ENCODE peak calls at places on chromosomes 4 and X, in five cellular contexts. One of them, this sample, is unnamed.

GRCh38 chr4:1871471-1872021 is 353 bp downstream of the NSD2 start:
- DNase-seq in T-cell: no peak
- DNase-seq in EL: peak
- DNase-seq in foreskin fibroblast: no peak
- DNase-seq in upper lobe of right lung: peak
- DNase-seq in this sample: peak

GRCh38 chr4:187485676-187486075 is 509.9 kb upstream of the ZFP42 start:
- DNase-seq in T-cell: no peak
- DNase-seq in EL: no peak
- DNase-seq in foreskin fibroblast: no peak
- DNase-seq in upper lobe of right lung: no peak
- DNase-seq in this sample: no peak

GRCh38 chrX:43121637-43122036 is 343.7 kb upstream of the PPP1R2C start:
- DNase-seq in T-cell: no peak
- DNase-seq in EL: no peak
- DNase-seq in foreskin fibroblast: no peak
- DNase-seq in upper lobe of right lung: no peak
- DNase-seq in this sample: no peak

GRCh38 chrX:9847071-9847470 is 60.8 kb downstream of the SHROOM2 start:
- DNase-seq in T-cell: no peak
- DNase-seq in EL: peak
- DNase-seq in foreskin fibroblast: no peak
- DNase-seq in upper lobe of right lung: no peak
- DNase-seq in this sample: no peak

GRCh38 chrX:39815621-39816020 is 282.1 kb downstream of the BCOR start:
- DNase-seq in T-cell: no peak
- DNase-seq in EL: peak
- DNase-seq in foreskin fibroblast: no peak
- DNase-seq in upper lobe of right lung: no peak
- DNase-seq in this sample: no peak

GRCh38 chr4:128068927-128069326 is 7.8 kb downstream of the LARP1B start:
- DNase-seq in T-cell: no peak
- DNase-seq in EL: peak
- DNase-seq in foreskin fibroblast: peak
- DNase-seq in upper lobe of right lung: no peak
- DNase-seq in this sample: no peak

GRCh38 chrX:39652336-39652735 is 445.4 kb downstream of the BCOR start:
- DNase-seq in T-cell: no peak
- DNase-seq in EL: peak
- DNase-seq in foreskin fibroblast: no peak
- DNase-seq in upper lobe of right lung: no peak
- DNase-seq in this sample: no peak

GRCh38 chr4:52843958-52844357 is 18.2 kb upstream of the RASL11B start:
- DNase-seq in T-cell: no peak
- DNase-seq in EL: no peak
- DNase-seq in foreskin fibroblast: no peak
- DNase-seq in upper lobe of right lung: no peak
- DNase-seq in this sample: no peak

GRCh38 chr4:39528056-39528465 is 822 bp upstream of the UGDH start:
- DNase-seq in T-cell: no peak
- DNase-seq in EL: peak
- DNase-seq in foreskin fibroblast: peak
- DNase-seq in upper lobe of right lung: no peak
- DNase-seq in this sample: no peak

GRCh38 chr4:2135083-2135482 is 76.0 kb downstream of the NAT8L start:
- DNase-seq in T-cell: peak
- DNase-seq in EL: peak
- DNase-seq in foreskin fibroblast: peak
- DNase-seq in upper lobe of right lung: no peak
- DNase-seq in this sample: no peak

GRCh38 chrX:96387801-96388200 is 296.8 kb upstream of the DIAPH2 start:
- DNase-seq in T-cell: no peak
- DNase-seq in EL: no peak
- DNase-seq in foreskin fibroblast: no peak
- DNase-seq in upper lobe of right lung: no peak
- DNase-seq in this sample: no peak

GRCh38 chrX:10744011-10744410 is 123.6 kb upstream of the MID1 start:
- DNase-seq in T-cell: no peak
- DNase-seq in EL: no peak
- DNase-seq in foreskin fibroblast: no peak
- DNase-seq in upper lobe of right lung: no peak
- DNase-seq in this sample: no peak

GRCh38 chr4:175054980-175055379 is 136.8 kb downstream of the ADAM29 start:
- DNase-seq in T-cell: no peak
- DNase-seq in EL: no peak
- DNase-seq in foreskin fibroblast: no peak
- DNase-seq in upper lobe of right lung: no peak
- DNase-seq in this sample: no peak

GRCh38 chrX:139091086-139091485 is 379.6 kb upstream of the FGF13 start:
- DNase-seq in T-cell: no peak
- DNase-seq in EL: no peak
- DNase-seq in foreskin fibroblast: no peak
- DNase-seq in upper lobe of right lung: no peak
- DNase-seq in this sample: no peak

GRCh38 chrX:46125139-46125538 is 420.1 kb downstream of the ZNF674 start:
- DNase-seq in T-cell: no peak
- DNase-seq in EL: peak
- DNase-seq in foreskin fibroblast: peak
- DNase-seq in upper lobe of right lung: no peak
- DNase-seq in this sample: no peak

GRCh38 chr4:139419388-139419914 is 34.5 kb upstream of the RAB33B start:
- DNase-seq in T-cell: peak
- DNase-seq in EL: peak
- DNase-seq in foreskin fibroblast: peak
- DNase-seq in upper lobe of right lung: no peak
- DNase-seq in this sample: no peak

GRCh38 chr4:48445704-48446103 is 37.4 kb upstream of the SLC10A4 start:
- DNase-seq in T-cell: no peak
- DNase-seq in EL: peak
- DNase-seq in foreskin fibroblast: no peak
- DNase-seq in upper lobe of right lung: no peak
- DNase-seq in this sample: no peak

GRCh38 chr4:20433101-20433705 is 181.5 kb downstream of the SLIT2 start:
- DNase-seq in T-cell: no peak
- DNase-seq in EL: no peak
- DNase-seq in foreskin fibroblast: no peak
- DNase-seq in upper lobe of right lung: no peak
- DNase-seq in this sample: no peak

GRCh38 chr4:148072789-148073188 is 340.9 kb downstream of the ARHGAP10 start:
- DNase-seq in T-cell: no peak
- DNase-seq in EL: no peak
- DNase-seq in foreskin fibroblast: no peak
- DNase-seq in upper lobe of right lung: no peak
- DNase-seq in this sample: no peak

GRCh38 chr4:53653484-53654053 is 62.3 kb upstream of the LNX1 start:
- DNase-seq in T-cell: no peak
- DNase-seq in EL: peak
- DNase-seq in foreskin fibroblast: peak
- DNase-seq in upper lobe of right lung: no peak
- DNase-seq in this sample: no peak

GRCh38 chr4:42122237-42122636 is 30.2 kb downstream of the BEND4 start:
- DNase-seq in T-cell: no peak
- DNase-seq in EL: no peak
- DNase-seq in foreskin fibroblast: no peak
- DNase-seq in upper lobe of right lung: no peak
- DNase-seq in this sample: no peak

GRCh38 chrX:11397680-11398079 is 104.5 kb downstream of the AMELX start:
- DNase-seq in T-cell: no peak
- DNase-seq in EL: no peak
- DNase-seq in foreskin fibroblast: no peak
- DNase-seq in upper lobe of right lung: no peak
- DNase-seq in this sample: no peak

GRCh38 chr4:127055349-127055748 is 577.4 kb upstream of the INTU start:
- DNase-seq in T-cell: no peak
- DNase-seq in EL: peak
- DNase-seq in foreskin fibroblast: peak
- DNase-seq in upper lobe of right lung: no peak
- DNase-seq in this sample: no peak

This sample was measured in spleen.